ENCODE peak calls at places on chromosomes 16 and 17, in five cellular contexts. A is IMR-90; D is fibroblast of lung; H is naive thymus-derived CD4-positive, alpha-beta T cell; F is breast epithelium. L is an unnamed sample.

GRCh38 chr17:63843387-63844292 is 1.2 kb upstream of the SMARCD2 start:
- DNase-seq in A (peak; percentile 70), D (peak; percentile 95), H (peak; percentile 31), F (no peak), L (no peak)

GRCh38 chr17:73340093-73340596 is 28.3 kb upstream of the CDC42EP4 start:
- DNase-seq in F (no peak), A (peak; percentile 95), D (peak; percentile 94), H (no peak), L (peak; percentile 97)

GRCh38 chr16:84455031-84455430 is 49.4 kb downstream of the MEAK7 start:
- DNase-seq in A (no peak), F (peak; percentile 47), H (no peak), D (no peak), L (no peak)

GRCh38 chr17:62562656-62563055 is 64.8 kb upstream of the MRC2 start:
- DNase-seq in F (no peak), D (peak; percentile 69), H (no peak), A (peak; percentile 68), L (no peak)

GRCh38 chr16:58582971-58583765 is 46.5 kb downstream of the CNOT1 start:
- DNase-seq in F (no peak), H (no peak), D (no peak), A (no peak), L (no peak)

GRCh38 chr17:80257716-80258213 is 2.9 kb upstream of the RNF213 start:
- DNase-seq in A (no peak), D (no peak), H (no peak), F (no peak), L (no peak)

GRCh38 chr17:66491213-66491612 is 188.8 kb downstream of the PRKCA start:
- DNase-seq in F (no peak), A (no peak), H (peak; percentile 19), D (no peak), L (no peak)

GRCh38 chr17:48382989-48383388 is 47.0 kb downstream of the SKAP1 start:
- DNase-seq in H (no peak), D (no peak), F (no peak), A (no peak), L (no peak)

GRCh38 chr17:52170963-52171572 is 12.6 kb upstream of the CA10 start:
- DNase-seq in A (no peak), H (no peak), F (no peak), D (no peak), L (no peak)

GRCh38 chr16:2195316-2196161 is 866 bp downstream of the CASKIN1 start:
- DNase-seq in F (no peak), D (no peak), A (no peak), H (no peak), L (no peak)

GRCh38 chr17:71234349-71234748 is 886.5 kb upstream of the SOX9 start:
- DNase-seq in H (no peak), A (no peak), F (no peak), D (no peak), L (no peak)

GRCh38 chr16:2929693-2930092 is 18.0 kb downstream of the FLYWCH1 start:
- DNase-seq in D (no peak), H (no peak), F (no peak), A (no peak), L (no peak)

GRCh38 chr17:40290629-40291296 is 3.1 kb downstream of the CDC6 start:
- DNase-seq in H (peak; percentile 47), F (no peak), D (peak; percentile 97), A (peak; percentile 97), L (peak; percentile 80)

GRCh38 chr16:86726340-86726739 is 148.0 kb downstream of the FOXL1 start:
- DNase-seq in D (no peak), H (no peak), F (no peak), A (no peak), L (no peak)
- H3K4me1 ChIP-seq in D (no peaks in the 10 kb centered on the region), H (no peaks in the 10 kb centered on the region), F (no peaks in the 10 kb centered on the region), A (no peaks in the 10 kb centered on the region), L (no peaks in the 10 kb centered on the region)

GRCh38 chr16:14545346-14545884 is 84.6 kb downstream of the PARN start:
- DNase-seq in D (peak; percentile 41), A (no peak), H (no peak), F (no peak), L (no peak)
- H3K4me1 ChIP-seq in D (no peaks in the 10 kb centered on the region), A (peaks cover 4% of the 10 kb centered on the region), H (no peaks in the 10 kb centered on the region), F (no peaks in the 10 kb centered on the region), L (no peaks in the 10 kb centered on the region)

DNA sequence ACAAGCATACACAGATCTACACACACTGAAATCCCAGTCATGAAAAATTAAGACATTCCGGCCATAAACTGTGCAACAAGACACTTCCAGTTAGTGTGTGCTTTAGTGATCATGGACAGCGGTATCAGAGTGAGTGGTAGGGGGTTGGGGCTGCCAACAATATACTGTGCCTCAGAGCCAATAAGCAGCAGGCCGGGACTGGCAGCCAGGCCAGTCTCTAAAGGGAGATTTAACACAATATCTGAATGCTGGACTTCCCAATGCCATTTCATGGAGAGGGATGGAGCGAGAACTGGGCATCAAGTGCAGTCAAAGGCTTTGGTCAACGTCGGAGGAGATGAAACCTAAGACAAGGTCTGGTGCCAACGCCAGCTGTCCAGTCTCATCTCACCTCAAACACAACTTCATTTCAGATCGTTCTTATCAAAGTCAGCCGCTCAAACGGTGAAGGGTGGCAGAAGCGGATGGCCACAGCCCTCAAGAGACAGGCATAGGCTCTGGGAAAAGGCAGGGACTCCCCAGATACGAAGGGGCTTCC is 983 bp downstream of the USP32 start:
- DNase-seq in A (peak; percentile 33), H (peak; percentile 11), F (no peak), D (peak; percentile 39), L (peak; percentile 35)
- H3K4me1 ChIP-seq in A (peaks cover 5% of the 10 kb centered on the region), H (peaks cover 18% of the 10 kb centered on the region), F (no peaks in the 10 kb centered on the region), D (no peaks in the 10 kb centered on the region), L (peaks cover 21% of the 10 kb centered on the region)

DNA sequence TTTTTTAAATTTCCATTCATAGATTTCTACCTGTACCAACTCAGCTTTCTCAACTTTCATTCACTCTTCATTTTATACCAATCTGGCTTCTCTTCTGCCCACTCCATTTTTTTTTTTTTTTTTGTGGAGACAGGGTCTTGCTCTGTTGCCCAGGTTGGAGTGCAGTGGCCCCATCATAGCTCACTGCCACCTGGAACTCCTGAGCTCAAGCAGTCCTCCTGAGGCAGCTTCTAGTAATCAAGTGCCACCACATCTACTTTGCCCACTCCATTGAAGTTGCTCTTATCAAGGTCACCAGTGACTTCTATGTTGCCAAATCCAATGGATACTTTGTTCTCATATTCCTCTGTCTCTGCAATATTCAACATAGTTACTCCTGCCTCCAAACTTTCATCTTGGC is 1.7 kb downstream of the SUPT6H start:
- DNase-seq in D (no peak), H (no peak), A (no peak), F (no peak), L (no peak)
- H3K4me1 ChIP-seq in D (peaks cover 5% of the 10 kb centered on the region), H (peaks cover 35% of the 10 kb centered on the region), A (peaks cover 2% of the 10 kb centered on the region), F (no peaks in the 10 kb centered on the region), L (peaks cover 4% of the 10 kb centered on the region)

GRCh38 chr17:45289316-45290268 is 27.2 kb downstream of the MAP3K14 start:
- DNase-seq in A (no peak), H (no peak), D (no peak), F (no peak), L (no peak)

GRCh38 chr17:45290269-45290765 is 26.5 kb downstream of the MAP3K14 start:
- DNase-seq in H (no peak), D (no peak), A (no peak), F (no peak), L (no peak)

GRCh38 chr17:45288825-45289224 is 26.9 kb upstream of the SPATA32 start:
- DNase-seq in A (no peak), D (no peak), F (no peak), H (no peak), L (no peak)

GRCh38 chr17:45286286-45286685 is 24.4 kb upstream of the SPATA32 start:
- DNase-seq in A (no peak), H (no peak), F (no peak), D (no peak), L (no peak)

DNA sequence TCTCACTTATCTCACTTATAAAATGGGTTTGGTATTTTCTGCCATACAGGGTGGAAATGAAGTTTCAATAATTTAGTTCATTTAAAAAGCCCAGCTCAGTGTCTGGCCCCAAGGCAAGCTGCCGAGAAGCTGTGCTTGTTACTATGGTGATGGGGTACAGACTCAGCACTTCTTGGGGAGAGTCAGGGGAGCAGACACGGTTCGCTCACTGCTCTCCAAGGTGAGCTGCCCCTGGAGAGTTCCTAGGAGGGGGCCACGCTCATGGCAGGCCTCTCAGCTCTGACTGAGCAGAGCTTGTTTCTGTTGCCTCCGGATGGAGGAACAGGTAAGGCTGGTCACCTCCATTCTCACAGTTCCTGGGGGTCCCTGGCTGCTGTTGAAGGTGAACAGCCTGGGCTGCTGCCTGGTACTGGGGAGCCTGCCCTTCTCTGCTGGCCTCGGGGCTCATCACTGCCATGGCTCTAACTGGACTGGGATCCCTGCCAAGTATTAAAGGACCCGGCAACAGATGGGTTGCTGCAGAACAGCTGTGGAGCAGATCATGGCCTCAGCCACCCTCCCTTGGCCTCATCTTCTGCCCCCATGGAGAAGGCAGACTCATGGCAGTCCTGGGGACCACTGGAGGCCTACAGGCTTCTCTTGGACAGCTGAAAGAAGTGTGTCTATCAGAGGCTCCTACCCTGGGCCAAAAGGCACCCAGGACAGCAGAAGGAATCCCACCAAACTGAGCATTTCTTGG is 25.8 kb upstream of the SPATA32 start:
- DNase-seq in F (no peak), A (no peak), H (no peak), D (no peak), L (no peak)
- H3K4me1 ChIP-seq in F (peaks cover 6% of the 10 kb centered on the region), A (peaks cover 28% of the 10 kb centered on the region), H (no peaks in the 10 kb centered on the region), D (peaks cover 10% of the 10 kb centered on the region), L (peaks cover under 1% of the 10 kb centered on the region)

GRCh38 chr17:17849147-17849820 is 12.5 kb upstream of the SREBF1 start:
- DNase-seq in D (peak; percentile 53), A (no peak), F (no peak), H (peak; percentile 87), L (no peak)

GRCh38 chr17:17849863-17850373 is 13.1 kb upstream of the SREBF1 start:
- DNase-seq in F (no peak), H (peak; percentile 72), D (peak; percentile 57), A (peak; percentile 43), L (no peak)

GRCh38 chr17:17851101-17851500 is 14.3 kb upstream of the SREBF1 start:
- DNase-seq in A (no peak), H (no peak), D (no peak), F (no peak), L (no peak)

GRCh38 chr17:17853811-17854527 is 17.2 kb upstream of the SREBF1 start:
- DNase-seq in A (no peak), H (no peak), F (no peak), D (no peak), L (peak; percentile 72)

DNA sequence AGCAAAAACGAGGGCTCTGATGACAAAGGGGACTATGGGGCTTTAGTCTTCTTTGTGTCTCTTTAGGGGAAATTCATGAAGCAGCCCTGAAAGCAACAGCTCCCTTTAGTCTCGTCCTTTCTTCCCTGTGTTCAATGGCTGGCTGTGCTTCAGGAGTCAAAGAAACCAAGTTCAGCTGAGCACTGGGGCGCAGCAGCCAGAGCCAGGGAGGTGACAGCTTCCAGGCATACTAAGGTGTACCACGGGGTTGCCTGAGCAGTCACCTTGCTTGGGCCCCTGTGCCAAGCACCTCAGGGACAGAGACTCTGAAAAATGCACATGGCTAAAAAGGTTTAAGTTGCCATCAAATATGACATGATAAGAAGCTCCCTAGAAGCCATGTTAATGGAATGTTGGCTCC is 14.8 kb upstream of the SREBF1 start:
- DNase-seq in F (no peak), D (no peak), H (no peak), A (no peak), L (no peak)
- H3K4me1 ChIP-seq in F (peaks cover 19% of the 10 kb centered on the region), D (peaks cover 23% of the 10 kb centered on the region), H (peaks cover 35% of the 10 kb centered on the region), A (peaks cover 14% of the 10 kb centered on the region), L (peaks cover 12% of the 10 kb centered on the region)

L was measured in foreskin keratinocyte.